ENCODE peak calls at places on chromosomes 6 and 20, in seven cellular contexts. N, C, U, W, J, L and H are unnamed samples.

GRCh38 chr6:100968934-100969333 is 87.8 kb upstream of the ASCC3 start:
- DNase-seq in N (no peak), C (peak; percentile 18), U (peak; percentile 31), W (peak; percentile 71), J (no peak), L (no peak), H (no peak)

GRCh38 chr20:44113642-44113945 is 73.4 kb downstream of the JPH2 start:
- DNase-seq in N (no peak), C (no peak), U (no peak), W (no peak), J (no peak), L (no peak), H (no peak)

GRCh38 chr20:33733654-33734576 is 2.1 kb downstream of the ZNF341 start:
- DNase-seq in N (peak; percentile 64), C (peak; percentile 87), U (no peak), W (no peak), J (no peak), L (peak; percentile 87), H (peak; percentile 82)

GRCh38 chr20:38313676-38314075 is 9.7 kb downstream of the BPI start:
- DNase-seq in N (no peak), C (no peak), U (no peak), W (no peak), J (no peak), L (no peak), H (no peak)

GRCh38 chr6:128098000-128098581 is 197.2 kb upstream of the THEMIS start:
- DNase-seq in N (peak; percentile 13), C (no peak), U (no peak), W (no peak), J (no peak), L (no peak), H (no peak)

GRCh38 chr6:92849636-92850035 is 569.7 kb downstream of the EPHA7 start:
- DNase-seq in N (no peak), C (no peak), U (no peak), W (no peak), J (no peak), L (no peak), H (peak; percentile 40)

GRCh38 chr6:34917626-34918285 is 28.7 kb downstream of the ANKS1A start:
- DNase-seq in N (no peak), C (no peak), U (no peak), W (no peak), J (no peak), L (no peak), H (no peak)

GRCh38 chr6:129981598-129981997 is 36.8 kb upstream of the L3MBTL3 start:
- DNase-seq in N (peak; percentile 33), C (no peak), U (no peak), W (no peak), J (no peak), L (peak; percentile 5), H (peak; percentile 8)

GRCh38 chr6:98382246-98382645 is 452.1 kb upstream of the POU3F2 start:
- DNase-seq in N (no peak), C (no peak), U (no peak), W (no peak), J (no peak), L (no peak), H (no peak)

GRCh38 chr6:132749111-132749510 is 8.6 kb downstream of the VNN2 start:
- DNase-seq in N (peak; percentile 58), C (peak; percentile 23), U (no peak), W (no peak), J (no peak), L (peak; percentile 62), H (no peak)

GRCh38 chr6:34510299-34510698 is 44.4 kb downstream of the PACSIN1 start:
- DNase-seq in N (no peak), C (no peak), U (no peak), W (no peak), J (no peak), L (no peak), H (no peak)

GRCh38 chr6:158328952-158329351 is 16.7 kb downstream of the TULP4 start:
- DNase-seq in N (no peak), C (no peak), U (no peak), W (no peak), J (no peak), L (no peak), H (no peak)

GRCh38 chr6:6654599-6655575 is 66.4 kb downstream of the LY86 start:
- DNase-seq in N (no peak), C (no peak), U (no peak), W (no peak), J (no peak), L (no peak), H (no peak)

GRCh38 chr20:22951966-22952365 is 83.1 kb upstream of the SSTR4 start:
- DNase-seq in N (no peak), C (no peak), U (no peak), W (no peak), J (no peak), L (no peak), H (peak; percentile 63)

GRCh38 chr6:106546322-106547052 is 82.8 kb downstream of the RTN4IP1 start:
- DNase-seq in N (peak; percentile 84), C (no peak), U (no peak), W (no peak), J (no peak), L (peak; percentile 66), H (no peak)

GRCh38 chr6:160194808-160195207 is 63.8 kb downstream of the SLC22A2 start:
- DNase-seq in N (no peak), C (no peak), U (no peak), W (no peak), J (no peak), L (no peak), H (no peak)

GRCh38 chr6:34602318-34603111 is 46.4 kb upstream of the SPDEF start:
- DNase-seq in N (peak; percentile 28), C (peak; percentile 39), U (no peak), W (no peak), J (no peak), L (peak; percentile 29), H (no peak)

GRCh38 chr20:34075647-34076046 is 36.4 kb downstream of the EIF2S2 start:
- DNase-seq in N (no peak), C (no peak), U (no peak), W (peak; percentile 49), J (no peak), L (no peak), H (no peak)

GRCh38 chr6:66735106-66735890 is 1028.3 kb upstream of the EYS start:
- DNase-seq in N (no peak), C (peak; percentile 2), U (no peak), W (no peak), J (no peak), L (peak; percentile 86), H (no peak)

GRCh38 chr20:25486377-25486776 is 78.9 kb downstream of the GINS1 start:
- DNase-seq in N (peak; percentile 40), C (no peak), U (no peak), W (no peak), J (no peak), L (no peak), H (no peak)

GRCh38 chr6:20458051-20458894 is 56.6 kb downstream of the E2F3 start:
- DNase-seq in N (no peak), C (peak; percentile 18), U (no peak), W (no peak), J (no peak), L (no peak), H (no peak)

GRCh38 chr6:122715725-122716124 is 63.8 kb upstream of the FABP7 start:
- DNase-seq in N (peak; percentile 82), C (no peak), U (no peak), W (no peak), J (no peak), L (peak; percentile 61), H (no peak)

GRCh38 chr6:18990313-18990978 is 603.3 kb downstream of the RNF144B start:
- DNase-seq in N (peak; percentile 20), C (peak; percentile 91), U (peak; percentile 69), W (peak; percentile 91), J (peak; percentile 74), L (peak; percentile 16), H (peak; percentile 70)

GRCh38 chr20:35004051-35004725 is 48.5 kb downstream of the MYH7B start:
- DNase-seq in N (no peak), C (no peak), U (no peak), W (no peak), J (no peak), L (no peak), H (no peak)

GRCh38 chr20:58719971-58720371 is 27.4 kb downstream of the NPEPL1 start:
- DNase-seq in N (no peak), C (no peak), U (no peak), W (peak; percentile 27), J (no peak), L (no peak), H (no peak)

GRCh38 chr20:4811661-4812181 is 90.0 kb downstream of the PRND start:
- DNase-seq in N (no peak), C (no peak), U (no peak), W (no peak), J (no peak), L (no peak), H (no peak)

GRCh38 chr20:9460518-9460917 is 53.9 kb upstream of the LAMP5 start:
- DNase-seq in N (peak; percentile 36), C (no peak), U (no peak), W (no peak), J (no peak), L (no peak), H (no peak)

GRCh38 chr20:9457055-9457454 is 57.3 kb upstream of the LAMP5 start:
- DNase-seq in N (no peak), C (no peak), U (no peak), W (no peak), J (no peak), L (no peak), H (no peak)

GRCh38 chr20:9458075-9458818 is 56.1 kb upstream of the LAMP5 start:
- DNase-seq in N (peak; percentile 20), C (peak; percentile 82), U (no peak), W (peak; percentile 58), J (no peak), L (peak; percentile 20), H (peak; percentile 17)

GRCh38 chr20:9454781-9455180 is 59.6 kb upstream of the LAMP5 start:
- DNase-seq in N (peak; percentile 26), C (no peak), U (no peak), W (no peak), J (no peak), L (peak; percentile 3), H (no peak)
- H2AK5ac ChIP-seq in N (no peak overlapping the region), C (no peak overlapping the region), U (no peak overlapping the region), W (no peak overlapping the region), J (no peak overlapping the region), L (no peak overlapping the region), H (no peak overlapping the region)

GRCh38 chr6:166166314-166167257 is 1.1 kb downstream of the TBXT start:
- DNase-seq in N (no peak), C (no peak), U (no peak), W (no peak), J (no peak), L (no peak), H (no peak)
- H2AK5ac ChIP-seq in N (no peak overlapping the region), C (no peak overlapping the region), U (no peak overlapping the region), W (no peak overlapping the region), J (peak overlapping the region; percentile 54), L (no peak overlapping the region), H (no peak overlapping the region)

GRCh38 chr6:53920881-53921280 is 126.1 kb downstream of the LRRC1 start:
- DNase-seq in N (no peak), C (no peak), U (no peak), W (no peak), J (no peak), L (no peak), H (no peak)
- H2AK5ac ChIP-seq in N (no peak overlapping the region), C (no peak overlapping the region), U (no peak overlapping the region), W (no peak overlapping the region), J (no peak overlapping the region), L (no peak overlapping the region), H (no peak overlapping the region)

DNA sequence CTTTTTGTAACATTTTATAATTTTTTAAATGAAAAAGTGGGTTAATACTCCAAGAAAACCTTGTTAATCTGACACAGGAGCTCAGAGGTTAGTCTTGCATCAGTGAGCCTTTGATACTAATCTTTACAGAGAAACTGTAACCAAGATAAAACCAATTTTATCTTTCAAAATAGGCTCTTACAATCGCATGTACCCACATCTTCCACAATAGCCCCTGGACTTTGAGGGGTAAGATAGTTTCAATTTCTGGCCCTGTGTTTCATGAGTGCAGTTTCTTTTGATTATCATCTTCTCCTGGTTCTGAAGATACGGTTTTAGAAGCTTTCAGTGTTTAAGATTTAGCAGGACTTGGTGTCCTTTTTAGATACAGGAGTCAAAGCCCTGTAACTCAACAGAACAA is 34.5 kb upstream of the MAS1L start:
- DNase-seq in N (no peak), C (no peak), U (no peak), W (no peak), J (no peak), L (no peak), H (no peak)
- H2AK5ac ChIP-seq in N (no peak overlapping the region), C (no peak overlapping the region), U (no peak overlapping the region), W (no peak overlapping the region), J (no peak overlapping the region), L (no peak overlapping the region), H (no peak overlapping the region)